ENCODE peak calls at places on chromosomes 11 and 22, in seven cellular contexts. W is HEK293T, M is NCI-H1105 treated with DMSO at 0.1 percent for 48 hours, U is prostate gland, G is GM20000, J is transverse colon, P is NCI-H1417. Q is an unnamed sample.

GRCh38 chr11:19220903-19221682 is 19.3 kb upstream of the CSRP3 start:
- DNase-seq in W (no peak), M (no peak), U (no peak), G (no peak), J (no peak), P (no peak), Q (no peak)

GRCh38 chr22:36333632-36334031 is 54.1 kb downstream of the MYH9 start:
- DNase-seq in W (no peak), M (no peak), U (peak), G (no peak), J (no peak), P (no peak), Q (no peak)

GRCh38 chr22:41417622-41418390 is 28.8 kb downstream of the TOB2 start:
- DNase-seq in W (no peak), M (no peak), U (peak), G (no peak), J (peak), P (no peak), Q (no peak)

GRCh38 chr22:28351585-28351984 is 328.1 kb downstream of the TTC28 start:
- DNase-seq in W (no peak), M (no peak), U (no peak), G (no peak), J (no peak), P (peak), Q (no peak)

GRCh38 chr22:24507742-24508141 is 12.6 kb downstream of the UPB1 start:
- DNase-seq in W (no peak), M (no peak), U (no peak), G (no peak), J (no peak), P (no peak), Q (no peak)

GRCh38 chr11:86923993-86924766 is 31.0 kb downstream of the FZD4 start:
- DNase-seq in W (no peak), M (no peak), U (no peak), G (no peak), J (no peak), P (no peak), Q (no peak)

GRCh38 chr11:17208257-17208999 is 642 bp upstream of the PIK3C2A start:
- DNase-seq in W (peak), M (peak), U (peak), G (peak), J (peak), P (peak), Q (peak)

GRCh38 chr22:44406581-44407403 is 91.2 kb downstream of the RTL6 start:
- DNase-seq in W (no peak), M (no peak), U (no peak), G (no peak), J (no peak), P (no peak), Q (no peak)

GRCh38 chr11:128720522-128720985 is 26.7 kb downstream of the FLI1 start:
- DNase-seq in W (no peak), M (no peak), U (no peak), G (peak), J (peak), P (no peak), Q (peak)

GRCh38 chr11:74577624-74578396 is 14.6 kb upstream of the POLD3 start:
- DNase-seq in W (no peak), M (no peak), U (no peak), G (no peak), J (no peak), P (peak), Q (no peak)

GRCh38 chr22:37212174-37212906 is at the start of gene SSTR3:
- DNase-seq in W (no peak), M (peak), U (no peak), G (no peak), J (no peak), P (no peak), Q (no peak)

GRCh38 chr11:134223836-134224709 is at the start of the genes NCAPD3 and VPS26B:
- DNase-seq in W (peak), M (peak), U (peak), G (peak), J (peak), P (peak), Q (peak)

GRCh38 chr22:43401661-43402060 is 10.2 kb upstream of the MPPED1 start:
- DNase-seq in W (no peak), M (no peak), U (no peak), G (no peak), J (no peak), P (no peak), Q (no peak)